ENCODE peak calls at places on chromosomes 1 and 21, in six cellular contexts. One of them, this sample, is unnamed.

GRCh38 chr21:45820171-45821091 is 161.1 kb upstream of the COL6A1 start:
- DNase-seq in adrenal gland: peak; percentile 80
- DNase-seq in brain microvascular endothelial cell: peak; percentile 81
- DNase-seq in dorsolateral prefrontal cortex: peak; percentile 83
- DNase-seq in NCI-H1930: peak; percentile 75
- DNase-seq in activated CD4-positive, alpha-beta T cell treated with anti-CD3 and anti-CD28 coated beads, Interleukin-2, amount 50 U/mL, for 4 hours: peak; percentile 76
- DNase-seq in this sample: peak; percentile 9

GRCh38 chr21:20459838-20460237 is 538.4 kb upstream of the NCAM2 start:
- DNase-seq in dorsolateral prefrontal cortex: no peak
- DNase-seq in activated CD4-positive, alpha-beta T cell treated with anti-CD3 and anti-CD28 coated beads, Interleukin-2, amount 50 U/mL, for 4 hours: no peak
- DNase-seq in brain microvascular endothelial cell: no peak
- DNase-seq in NCI-H1930: no peak
- DNase-seq in adrenal gland: no peak
- DNase-seq in this sample: no peak

GRCh38 chr1:182484531-182485257 is 34.7 kb downstream of the RGSL1 start:
- DNase-seq in brain microvascular endothelial cell: no peak
- DNase-seq in adrenal gland: no peak
- DNase-seq in activated CD4-positive, alpha-beta T cell treated with anti-CD3 and anti-CD28 coated beads, Interleukin-2, amount 50 U/mL, for 4 hours: no peak
- DNase-seq in dorsolateral prefrontal cortex: no peak
- DNase-seq in NCI-H1930: no peak
- DNase-seq in this sample: no peak

GRCh38 chr1:60560701-60561100 is 487.1 kb upstream of the C1orf87 start:
- DNase-seq in adrenal gland: no peak
- DNase-seq in brain microvascular endothelial cell: no peak
- DNase-seq in dorsolateral prefrontal cortex: no peak
- DNase-seq in activated CD4-positive, alpha-beta T cell treated with anti-CD3 and anti-CD28 coated beads, Interleukin-2, amount 50 U/mL, for 4 hours: no peak
- DNase-seq in NCI-H1930: no peak
- DNase-seq in this sample: no peak

GRCh38 chr1:113422315-113423068 is 32.2 kb downstream of the MAGI3 start:
- DNase-seq in activated CD4-positive, alpha-beta T cell treated with anti-CD3 and anti-CD28 coated beads, Interleukin-2, amount 50 U/mL, for 4 hours: no peak
- DNase-seq in dorsolateral prefrontal cortex: no peak
- DNase-seq in adrenal gland: no peak
- DNase-seq in NCI-H1930: no peak
- DNase-seq in brain microvascular endothelial cell: no peak
- DNase-seq in this sample: no peak

GRCh38 chr1:34582356-34582755 is 172.5 kb upstream of the GJB5 start:
- DNase-seq in NCI-H1930: no peak
- DNase-seq in activated CD4-positive, alpha-beta T cell treated with anti-CD3 and anti-CD28 coated beads, Interleukin-2, amount 50 U/mL, for 4 hours: no peak
- DNase-seq in brain microvascular endothelial cell: no peak
- DNase-seq in adrenal gland: no peak
- DNase-seq in dorsolateral prefrontal cortex: no peak
- DNase-seq in this sample: no peak

GRCh38 chr1:201546093-201546492 is 7.2 kb downstream of the NAV1 start:
- DNase-seq in adrenal gland: no peak
- DNase-seq in dorsolateral prefrontal cortex: no peak
- DNase-seq in NCI-H1930: peak; percentile 32
- DNase-seq in activated CD4-positive, alpha-beta T cell treated with anti-CD3 and anti-CD28 coated beads, Interleukin-2, amount 50 U/mL, for 4 hours: no peak
- DNase-seq in brain microvascular endothelial cell: no peak
- DNase-seq in this sample: no peak

GRCh38 chr1:9628541-9629444 is 22.7 kb upstream of the PIK3CD start:
- DNase-seq in adrenal gland: no peak
- DNase-seq in NCI-H1930: no peak
- DNase-seq in activated CD4-positive, alpha-beta T cell treated with anti-CD3 and anti-CD28 coated beads, Interleukin-2, amount 50 U/mL, for 4 hours: peak; percentile 56
- DNase-seq in brain microvascular endothelial cell: no peak
- DNase-seq in dorsolateral prefrontal cortex: no peak
- DNase-seq in this sample: no peak

GRCh38 chr1:33377013-33377412 is 53.9 kb downstream of the PHC2 start:
- DNase-seq in activated CD4-positive, alpha-beta T cell treated with anti-CD3 and anti-CD28 coated beads, Interleukin-2, amount 50 U/mL, for 4 hours: no peak
- DNase-seq in brain microvascular endothelial cell: no peak
- DNase-seq in dorsolateral prefrontal cortex: no peak
- DNase-seq in NCI-H1930: no peak
- DNase-seq in adrenal gland: no peak
- DNase-seq in this sample: no peak

GRCh38 chr1:47710075-47711071 is 272.5 kb downstream of the FOXD2 start:
- DNase-seq in NCI-H1930: peak; percentile 52
- DNase-seq in activated CD4-positive, alpha-beta T cell treated with anti-CD3 and anti-CD28 coated beads, Interleukin-2, amount 50 U/mL, for 4 hours: peak; percentile 56
- DNase-seq in dorsolateral prefrontal cortex: peak; percentile 67
- DNase-seq in brain microvascular endothelial cell: peak; percentile 44
- DNase-seq in adrenal gland: peak; percentile 73
- DNase-seq in this sample: no peak

GRCh38 chr21:32597205-32597604 is 11.9 kb upstream of the TCP10L start:
- DNase-seq in dorsolateral prefrontal cortex: no peak
- DNase-seq in activated CD4-positive, alpha-beta T cell treated with anti-CD3 and anti-CD28 coated beads, Interleukin-2, amount 50 U/mL, for 4 hours: no peak
- DNase-seq in NCI-H1930: no peak
- DNase-seq in brain microvascular endothelial cell: peak; percentile 81
- DNase-seq in adrenal gland: peak; percentile 18
- DNase-seq in this sample: no peak

GRCh38 chr1:181089777-181090505 is 1.4 kb downstream of the IER5 start:
- DNase-seq in dorsolateral prefrontal cortex: peak; percentile 75
- DNase-seq in adrenal gland: peak; percentile 85
- DNase-seq in brain microvascular endothelial cell: no peak
- DNase-seq in activated CD4-positive, alpha-beta T cell treated with anti-CD3 and anti-CD28 coated beads, Interleukin-2, amount 50 U/mL, for 4 hours: peak; percentile 69
- DNase-seq in NCI-H1930: no peak
- DNase-seq in this sample: no peak

GRCh38 chr1:87897486-87897885 is 568.8 kb downstream of the LMO4 start:
- DNase-seq in brain microvascular endothelial cell: no peak
- DNase-seq in NCI-H1930: no peak
- DNase-seq in activated CD4-positive, alpha-beta T cell treated with anti-CD3 and anti-CD28 coated beads, Interleukin-2, amount 50 U/mL, for 4 hours: no peak
- DNase-seq in dorsolateral prefrontal cortex: no peak
- DNase-seq in adrenal gland: no peak
- DNase-seq in this sample: no peak

GRCh38 chr1:42658880-42659337 is 686 bp downstream of the PPIH start:
- DNase-seq in brain microvascular endothelial cell: peak; percentile 31
- DNase-seq in NCI-H1930: no peak
- DNase-seq in activated CD4-positive, alpha-beta T cell treated with anti-CD3 and anti-CD28 coated beads, Interleukin-2, amount 50 U/mL, for 4 hours: no peak
- DNase-seq in dorsolateral prefrontal cortex: no peak
- DNase-seq in adrenal gland: peak; percentile 11
- DNase-seq in this sample: no peak

GRCh38 chr1:234093741-234094140 is 189.3 kb downstream of the SLC35F3 start:
- DNase-seq in brain microvascular endothelial cell: no peak
- DNase-seq in adrenal gland: no peak
- DNase-seq in activated CD4-positive, alpha-beta T cell treated with anti-CD3 and anti-CD28 coated beads, Interleukin-2, amount 50 U/mL, for 4 hours: no peak
- DNase-seq in dorsolateral prefrontal cortex: no peak
- DNase-seq in NCI-H1930: no peak
- DNase-seq in this sample: no peak

GRCh38 chr1:184513966-184514365 is 127.1 kb downstream of the C1orf21 start:
- DNase-seq in brain microvascular endothelial cell: peak; percentile 70
- DNase-seq in dorsolateral prefrontal cortex: no peak
- DNase-seq in NCI-H1930: no peak
- DNase-seq in activated CD4-positive, alpha-beta T cell treated with anti-CD3 and anti-CD28 coated beads, Interleukin-2, amount 50 U/mL, for 4 hours: no peak
- DNase-seq in adrenal gland: peak; percentile 85
- DNase-seq in this sample: no peak

GRCh38 chr1:180229483-180230415 is at the start of gene LHX4:
- DNase-seq in adrenal gland: peak; percentile 35
- DNase-seq in NCI-H1930: peak; percentile 47
- DNase-seq in brain microvascular endothelial cell: no peak
- DNase-seq in activated CD4-positive, alpha-beta T cell treated with anti-CD3 and anti-CD28 coated beads, Interleukin-2, amount 50 U/mL, for 4 hours: peak; percentile 9
- DNase-seq in dorsolateral prefrontal cortex: no peak
- DNase-seq in this sample: no peak

GRCh38 chr21:8994640-8995511 is 1526.5 kb upstream of the TPTE start:
- DNase-seq in NCI-H1930: peak; percentile 49
- DNase-seq in adrenal gland: no peak
- DNase-seq in dorsolateral prefrontal cortex: no peak
- DNase-seq in activated CD4-positive, alpha-beta T cell treated with anti-CD3 and anti-CD28 coated beads, Interleukin-2, amount 50 U/mL, for 4 hours: no peak
- DNase-seq in brain microvascular endothelial cell: no peak
- DNase-seq in this sample: no peak

GRCh38 chr1:159889202-159889601 is 10.8 kb downstream of the CFAP45 start:
- DNase-seq in dorsolateral prefrontal cortex: no peak
- DNase-seq in brain microvascular endothelial cell: no peak
- DNase-seq in NCI-H1930: no peak
- DNase-seq in activated CD4-positive, alpha-beta T cell treated with anti-CD3 and anti-CD28 coated beads, Interleukin-2, amount 50 U/mL, for 4 hours: no peak
- DNase-seq in adrenal gland: no peak
- DNase-seq in this sample: no peak

GRCh38 chr1:65177457-65177856 is 29.5 kb downstream of the AK4 start:
- DNase-seq in NCI-H1930: no peak
- DNase-seq in activated CD4-positive, alpha-beta T cell treated with anti-CD3 and anti-CD28 coated beads, Interleukin-2, amount 50 U/mL, for 4 hours: no peak
- DNase-seq in dorsolateral prefrontal cortex: no peak
- DNase-seq in adrenal gland: no peak
- DNase-seq in brain microvascular endothelial cell: peak; percentile 60
- DNase-seq in this sample: no peak

GRCh38 chr1:59666106-59666505 is 148.6 kb upstream of the HOOK1 start:
- DNase-seq in dorsolateral prefrontal cortex: no peak
- DNase-seq in activated CD4-positive, alpha-beta T cell treated with anti-CD3 and anti-CD28 coated beads, Interleukin-2, amount 50 U/mL, for 4 hours: no peak
- DNase-seq in NCI-H1930: no peak
- DNase-seq in brain microvascular endothelial cell: no peak
- DNase-seq in adrenal gland: no peak
- DNase-seq in this sample: no peak

This sample was measured in NCI-H2081 treated with DMSO at 0.1 percent for 48 hours.